ENCODE peak calls at places on chromosomes 7 and 10, in six cellular contexts. N, Y, F, P, C and H are unnamed samples.
A peak's percentile ranks its signal among the peaks of the same experiment; 100 is the strongest.

GRCh38 chr10:90193240-90193985 is 492.0 kb downstream of the KIF20B start:
- DNase-seq in N (no peak), Y (no peak), F (no peak), P (no peak), C (no peak), H (no peak)

GRCh38 chr7:44065431-44066110 is at the start of gene PGAM2:
- DNase-seq in N (no peak), Y (peak; percentile 79), F (no peak), P (no peak), C (no peak), H (peak; percentile 79)

GRCh38 chr10:121088524-121088923 is 237.4 kb downstream of the WDR11 start:
- DNase-seq in N (no peak), Y (no peak), F (no peak), P (no peak), C (no peak), H (no peak)

GRCh38 chr10:72757712-72758111 is 65.8 kb downstream of the MCU start:
- DNase-seq in N (no peak), Y (no peak), F (no peak), P (no peak), C (no peak), H (no peak)

GRCh38 chr7:145105561-145105960 is 269.7 kb upstream of the TPK1 start:
- DNase-seq in N (no peak), Y (no peak), F (no peak), P (no peak), C (no peak), H (no peak)

GRCh38 chr10:99532687-99533495 is at the start of gene NKX2-3:
- DNase-seq in N (peak; percentile 45), Y (peak; percentile 91), F (no peak), P (peak; percentile 49), C (no peak), H (peak; percentile 100)

GRCh38 chr10:133375357-133376115 is 2.4 kb upstream of the ECHS1 start:
- DNase-seq in N (no peak), Y (no peak), F (no peak), P (no peak), C (no peak), H (no peak)

GRCh38 chr10:110361800-110362456 is 57.2 kb upstream of the SMNDC1 start:
- DNase-seq in N (no peak), Y (no peak), F (no peak), P (no peak), C (no peak), H (no peak)

GRCh38 chr7:48337012-48337621 is 165.9 kb downstream of the ABCA13 start:
- DNase-seq in N (no peak), Y (no peak), F (no peak), P (no peak), C (no peak), H (no peak)

GRCh38 chr7:155921804-155922506 is 109.7 kb upstream of the SHH start:
- DNase-seq in N (no peak), Y (peak; percentile 66), F (no peak), P (peak; percentile 90), C (peak; percentile 77), H (peak; percentile 42)

GRCh38 chr10:99661370-99661749 is 2.1 kb downstream of the ENTPD7 start:
- DNase-seq in N (no peak), Y (no peak), F (no peak), P (no peak), C (no peak), H (no peak)

GRCh38 chr10:68047088-68047487 is 28.0 kb downstream of the HERC4 start:
- DNase-seq in N (no peak), Y (no peak), F (no peak), P (no peak), C (no peak), H (no peak)

GRCh38 chr7:157963526-157963925 is 624.1 kb downstream of the PTPRN2 start:
- DNase-seq in N (no peak), Y (peak; percentile 36), F (no peak), P (no peak), C (no peak), H (no peak)

GRCh38 chr7:127937066-127937680 is 94.1 kb downstream of the LRRC4 start:
- DNase-seq in N (no peak), Y (no peak), F (no peak), P (no peak), C (no peak), H (no peak)

GRCh38 chr7:102125127-102125561 is 161.5 kb upstream of the SH2B2 start:
- DNase-seq in N (no peak), Y (peak; percentile 67), F (peak; percentile 51), P (no peak), C (peak; percentile 79), H (peak; percentile 88)

GRCh38 chr10:43983856-43984271 is 335.2 kb upstream of the ZNF32 start:
- DNase-seq in N (no peak), Y (no peak), F (no peak), P (no peak), C (no peak), H (no peak)

GRCh38 chr7:44678468-44679179 is 70.0 kb upstream of the ZMIZ2 start:
- DNase-seq in N (no peak), Y (peak; percentile 45), F (no peak), P (no peak), C (no peak), H (no peak)

GRCh38 chr7:13749026-13749425 is 240.4 kb downstream of the ETV1 start:
- DNase-seq in N (no peak), Y (no peak), F (no peak), P (no peak), C (no peak), H (no peak)

GRCh38 chr10:60816624-60817023 is 38.3 kb downstream of the CDK1 start:
- DNase-seq in N (peak; percentile 87), Y (no peak), F (peak; percentile 26), P (peak; percentile 32), C (peak; percentile 64), H (peak; percentile 71)

GRCh38 chr7:130409067-130409721 is 28.9 kb downstream of the CPA1 start:
- DNase-seq in N (no peak), Y (no peak), F (no peak), P (no peak), C (no peak), H (no peak)

GRCh38 chr7:57414415-57414814 is 35.6 kb upstream of the ZNF716 start:
- DNase-seq in N (no peak), Y (peak; percentile 32), F (no peak), P (no peak), C (no peak), H (no peak)
- H3K9me3 ChIP-seq in N (no peaks in the 10 kb centered on the region), Y (no peaks in the 10 kb centered on the region), F (no peaks in the 10 kb centered on the region), P (peaks cover 37% of the 10 kb centered on the region), C (no peaks in the 10 kb centered on the region), H (no peaks in the 10 kb centered on the region)

GRCh38 chr10:103493911-103494877 is 689 bp downstream of the NEURL1 start:
- DNase-seq in N (no peak), Y (peak; percentile 75), F (no peak), P (no peak), C (no peak), H (no peak)
- TF ChIP-seq POLR2AphosphoS5 in N (no peak), Y (no peak), F (no peak), P (no peak), C (no peak), H (no peak)

GRCh38 chr7:199465-200249 is 7.3 kb downstream of the FAM20C start:
- DNase-seq in N (no peak), Y (no peak), F (no peak), P (no peak), C (no peak), H (no peak)
- H3K9me3 ChIP-seq in N (no peaks in the 10 kb centered on the region), Y (no peaks in the 10 kb centered on the region), F (no peaks in the 10 kb centered on the region), P (no peaks in the 10 kb centered on the region), C (no peaks in the 10 kb centered on the region), H (no peaks in the 10 kb centered on the region)

DNA sequence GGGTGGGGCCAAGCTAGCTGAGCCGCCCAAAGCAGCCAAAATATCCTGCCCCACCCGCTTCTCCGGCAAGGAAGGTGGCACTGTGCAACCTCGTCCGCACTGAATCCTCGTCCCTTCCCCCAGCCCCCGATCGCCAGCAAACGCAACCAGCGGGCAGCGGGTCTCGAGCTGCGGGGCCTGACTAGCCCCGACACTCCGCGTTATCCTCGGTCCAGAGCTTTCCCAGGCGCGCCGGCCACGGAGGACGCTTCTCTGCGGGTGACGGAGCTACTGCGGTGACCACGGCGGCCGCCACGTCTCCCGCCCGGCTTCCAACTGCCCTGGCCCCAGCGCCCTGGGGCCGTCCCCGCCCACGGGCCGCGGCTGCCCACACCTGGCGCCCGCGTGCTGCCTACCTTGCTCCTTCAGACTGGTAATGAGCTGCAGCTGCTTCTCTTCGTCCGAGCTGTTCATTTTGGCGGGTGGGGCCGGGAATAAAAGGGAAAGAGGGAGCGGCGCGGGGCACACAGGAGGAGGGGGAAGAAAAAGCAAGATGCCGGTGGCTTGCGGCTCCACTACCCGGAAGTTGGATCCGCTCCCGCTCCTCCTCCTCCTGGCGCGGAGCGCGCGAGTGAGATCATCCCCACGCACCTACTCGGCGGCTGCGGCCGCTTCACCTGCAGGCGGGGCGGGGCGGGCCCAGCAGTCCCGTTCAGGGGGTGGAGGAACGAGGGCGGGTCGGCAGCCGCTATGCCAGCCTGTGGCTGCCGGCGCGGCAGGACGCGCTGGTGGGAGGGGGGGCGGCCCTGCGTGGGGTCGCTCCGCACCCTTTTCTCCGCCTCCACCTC is at the start of gene SHTN1:
- DNase-seq in N (peak; percentile 75), Y (peak; percentile 79), F (no peak), P (peak; percentile 94), C (peak; percentile 84), H (peak; percentile 82)
- TF ChIP-seq POLR2AphosphoS5 in N (peak; percentile 49), Y (no peak), F (no peak), P (peak; percentile 81), C (peak; percentile 13), H (no peak)

DNA sequence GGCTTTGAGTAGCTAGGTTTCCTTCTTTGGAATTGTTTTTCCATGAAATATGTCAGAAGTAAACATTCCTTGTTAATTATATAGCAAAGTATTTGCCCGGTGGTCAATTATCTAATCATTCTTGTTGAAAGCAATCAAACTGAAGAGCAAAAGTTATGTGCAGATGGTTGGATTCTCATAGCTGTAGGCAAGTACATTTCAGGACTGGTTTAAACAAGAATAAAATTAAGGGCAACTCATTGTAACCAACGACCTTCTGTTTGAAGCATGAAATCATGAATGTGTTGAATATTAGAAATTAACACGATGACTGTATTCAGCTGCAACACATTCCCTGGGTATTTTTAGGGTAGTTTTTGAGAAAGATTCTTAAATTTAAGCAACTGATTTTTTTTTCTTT is 61.8 kb upstream of the NMT2 start:
- DNase-seq in N (no peak), Y (no peak), F (no peak), P (no peak), C (no peak), H (no peak)
- H3K9me3 ChIP-seq in N (no peaks in the 10 kb centered on the region), Y (no peaks in the 10 kb centered on the region), F (no peaks in the 10 kb centered on the region), P (no peaks in the 10 kb centered on the region), C (no peaks in the 10 kb centered on the region), H (no peaks in the 10 kb centered on the region)